ENCODE peak calls at places on chromosomes 12 and 14, in five cellular contexts. V is nephron progenitor cell, F is activated B cell treated with CpG ODN at 0.5 μM for 24 hours, E is GM20000, C is LNCaP clone FGC. W is an unnamed sample.

GRCh38 chr12:91988571-91988970 is 157.1 kb downstream of the BTG1 start:
- DNase-seq in V (no peak), F (no peak), E (no peak), C (no peak), W (no peak)

GRCh38 chr12:14836336-14837210 is 6.8 kb downstream of the ART4 start:
- DNase-seq in V (no peak), F (no peak), E (no peak), C (no peak), W (no peak)

GRCh38 chr14:93212432-93212831 is 5.4 kb downstream of the UBR7 start:
- DNase-seq in V (no peak), F (no peak), E (peak; percentile 58), C (no peak), W (no peak)

GRCh38 chr12:60630796-60631195 is 1035.0 kb downstream of the SLC16A7 start:
- DNase-seq in V (no peak), F (no peak), E (no peak), C (no peak), W (no peak)

GRCh38 chr12:128724468-128725046 is 99.2 kb downstream of the SLC15A4 start:
- DNase-seq in V (no peak), F (no peak), E (no peak), C (no peak), W (no peak)

GRCh38 chr12:7933255-7933726 is 2.7 kb downstream of the SLC2A3 start:
- DNase-seq in V (peak; percentile 71), F (peak; percentile 48), E (peak; percentile 86), C (peak; percentile 50), W (no peak)

GRCh38 chr14:43587183-43587582 is 919.9 kb downstream of the FSCB start:
- DNase-seq in V (no peak), F (no peak), E (no peak), C (no peak), W (no peak)

GRCh38 chr12:4829161-4829792 is 80.4 kb upstream of the KCNA1 start:
- DNase-seq in V (no peak), F (no peak), E (peak; percentile 77), C (no peak), W (no peak)

GRCh38 chr12:29728033-29728432 is 55.7 kb downstream of the TMTC1 start:
- DNase-seq in V (no peak), F (no peak), E (no peak), C (no peak), W (no peak)

GRCh38 chr12:113473942-113474341 is 2.3 kb upstream of the LHX5 start:
- DNase-seq in V (no peak), F (no peak), E (peak; percentile 33), C (no peak), W (no peak)

GRCh38 chr12:57171668-57172067 is 24.2 kb upstream of the LRP1-AS start:
- DNase-seq in V (no peak), F (no peak), E (no peak), C (no peak), W (no peak)

GRCh38 chr12:58602179-58602578 is 318.1 kb downstream of the LRIG3 start:
- DNase-seq in V (no peak), F (no peak), E (no peak), C (no peak), W (no peak)

GRCh38 chr12:76006028-76006916 is 25.3 kb downstream of the PHLDA1 start:
- DNase-seq in V (no peak), F (no peak), E (no peak), C (no peak), W (no peak)

GRCh38 chr14:101917413-101918124 is 46.8 kb upstream of the DYNC1H1 start:
- DNase-seq in V (peak; percentile 29), F (no peak), E (no peak), C (no peak), W (no peak)

GRCh38 chr14:55600784-55601561 is 21.0 kb downstream of the KTN1 start:
- DNase-seq in V (no peak), F (no peak), E (no peak), C (no peak), W (no peak)

GRCh38 chr12:59067068-59067467 is 146.8 kb upstream of the LRIG3 start:
- DNase-seq in V (peak; percentile 8), F (no peak), E (no peak), C (no peak), W (no peak)

GRCh38 chr14:69346710-69347109 is 51.4 kb downstream of the ERH start:
- DNase-seq in V (peak; percentile 75), F (no peak), E (peak; percentile 42), C (no peak), W (no peak)

GRCh38 chr12:1324900-1325299 is 269.5 kb downstream of the FBXL14 start:
- DNase-seq in V (no peak), F (no peak), E (no peak), C (no peak), W (no peak)

GRCh38 chr14:22296722-22297121 is 292.3 kb downstream of the DAD1 start:
- DNase-seq in V (no peak), F (no peak), E (no peak), C (no peak), W (no peak)

GRCh38 chr14:101502761-101503392 is 58.4 kb upstream of the DIO3 start:
- DNase-seq in V (no peak), F (peak; percentile 5), E (no peak), C (no peak), W (no peak)

GRCh38 chr12:80868576-80868975 is 69.2 kb downstream of the LIN7A start:
- DNase-seq in V (no peak), F (no peak), E (no peak), C (no peak), W (no peak)

GRCh38 chr14:51087024-51087423 is 7.9 kb downstream of the TRIM9 start:
- DNase-seq in V (no peak), F (no peak), E (no peak), C (no peak), W (peak; percentile 31)

GRCh38 chr12:25708661-25709060 is 155.6 kb upstream of the LMNTD1 start:
- DNase-seq in V (no peak), F (no peak), E (no peak), C (no peak), W (no peak)

GRCh38 chr12:15709524-15709923 is 79.7 kb downstream of the EPS8 start:
- DNase-seq in V (no peak), F (no peak), E (no peak), C (no peak), W (no peak)

GRCh38 chr12:59650594-59651229 is 54.9 kb downstream of the SLC16A7 start:
- DNase-seq in V (no peak), F (no peak), E (no peak), C (peak; percentile 32), W (no peak)

GRCh38 chr14:67538501-67538900 is 5.4 kb downstream of the PLEKHH1 start:
- DNase-seq in V (no peak), F (no peak), E (no peak), C (no peak), W (no peak)

GRCh38 chr14:46580941-46581671 is 70.5 kb downstream of the RPL10L start:
- DNase-seq in V (peak; percentile 39), F (no peak), E (peak; percentile 8), C (peak; percentile 23), W (no peak)

GRCh38 chr14:99080306-99080705 is 191.7 kb downstream of the BCL11B start:
- DNase-seq in V (no peak), F (no peak), E (no peak), C (no peak), W (no peak)

GRCh38 chr14:68791078-68791983 is 1.5 kb downstream of the ZFP36L1 start:
- DNase-seq in V (no peak), F (no peak), E (no peak), C (no peak), W (no peak)

GRCh38 chr12:61646639-61647038 is 613.6 kb upstream of the USP15 start:
- DNase-seq in V (no peak), F (no peak), E (no peak), C (no peak), W (no peak)

GRCh38 chr14:88030892-88031291 is 26.0 kb downstream of the GPR65 start:
- DNase-seq in V (no peak), F (no peak), E (no peak), C (no peak), W (no peak)

GRCh38 chr12:88393017-88393767 is 187.1 kb downstream of the KITLG start:
- DNase-seq in V (no peak), F (no peak), E (peak; percentile 16), C (no peak), W (no peak)
- TF ChIP-seq CTCF in V (no peak), F (no peak), E (no peak), C (peak; percentile 7), W (no peak)

DNA sequence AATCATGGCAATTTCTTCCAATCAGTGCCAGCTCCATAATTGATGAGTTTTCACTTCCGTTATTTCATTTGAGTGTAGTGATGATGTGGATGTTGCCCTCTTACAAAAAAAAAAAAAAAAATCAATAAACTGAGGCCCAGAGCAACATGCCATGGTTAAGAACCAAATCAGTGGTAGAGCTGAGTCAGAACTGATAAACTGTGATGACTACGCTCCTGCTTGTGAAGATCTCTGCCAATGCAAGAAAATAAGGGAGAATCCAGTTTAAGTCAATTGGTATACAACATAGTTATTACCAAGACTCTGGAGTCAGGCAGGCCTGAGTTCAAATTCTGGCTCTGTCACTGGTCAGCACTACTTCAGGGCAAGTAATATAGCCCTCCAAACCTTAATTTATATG is 102.6 kb downstream of the GPR135 start:
- DNase-seq in V (no peak), F (no peak), E (no peak), C (no peak), W (no peak)
- TF ChIP-seq CTCF in V (no peak), F (no peak), E (no peak), C (no peak), W (no peak)

GRCh38 chr12:101298426-101298825 is 18.5 kb downstream of the UTP20 start:
- DNase-seq in V (no peak), F (no peak), E (no peak), C (no peak), W (no peak)

GRCh38 chr12:101305226-101305779 is 25.4 kb downstream of the UTP20 start:
- DNase-seq in V (no peak), F (no peak), E (no peak), C (no peak), W (no peak)

GRCh38 chr12:101297661-101298060 is 17.8 kb downstream of the UTP20 start:
- DNase-seq in V (no peak), F (no peak), E (no peak), C (no peak), W (no peak)

GRCh38 chr12:101299931-101300330 is 20.0 kb downstream of the UTP20 start:
- DNase-seq in V (no peak), F (no peak), E (no peak), C (no peak), W (no peak)

GRCh38 chr12:101299346-101299745 is 19.4 kb downstream of the UTP20 start:
- DNase-seq in V (no peak), F (no peak), E (no peak), C (no peak), W (no peak)
- TF ChIP-seq CTCF in V (no peak), F (no peak), E (no peak), C (no peak), W (no peak)

DNA sequence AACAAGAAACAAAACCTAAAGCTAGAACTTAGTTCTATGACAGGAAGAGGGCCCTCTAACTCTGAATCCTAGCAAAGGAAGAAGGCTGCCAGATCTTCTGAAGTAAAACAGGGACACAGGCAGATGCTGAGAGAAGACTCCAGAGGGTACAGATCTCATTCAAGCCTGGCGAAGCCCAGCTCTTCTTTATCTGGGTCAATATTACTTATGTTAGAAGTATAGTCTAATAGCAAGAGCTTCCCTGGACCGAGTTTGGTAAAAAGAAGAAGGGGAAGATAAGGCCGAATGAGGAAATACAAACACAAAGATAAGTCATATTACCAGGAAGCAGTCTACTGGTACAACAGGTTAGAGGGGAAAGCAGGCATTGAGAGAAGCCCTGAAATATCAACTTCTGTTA is 79.9 kb upstream of the CCDC91 start:
- DNase-seq in V (no peak), F (no peak), E (no peak), C (peak; percentile 18), W (no peak)
- TF ChIP-seq CTCF in V (no peak), F (no peak), E (no peak), C (peak; percentile 27), W (no peak)